ENCODE peak calls at places on chromosomes 2 and 18, in six cellular contexts. V is endothelial cell of umbilical vein, I is WTC11, F is HepG2, P is H1, J is K562. K is an unnamed sample.

GRCh38 chr2:17979707-17980106 is 101.2 kb downstream of the KCNS3 start:
- DNase-seq in I (no peak), F (no peak), V (no peak), P (no peak), J (no peak), K (no peak)

GRCh38 chr2:8370258-8370802 is 311.5 kb upstream of the ID2 start:
- DNase-seq in J (no peak), F (no peak), P (no peak), V (no peak), I (no peak), K (no peak)

GRCh38 chr2:143296089-143296488 is 166.9 kb downstream of the ARHGAP15 start:
- DNase-seq in I (no peak), P (no peak), V (no peak), F (no peak), J (no peak), K (no peak)

GRCh38 chr2:133888816-133889215 is 320.6 kb upstream of the NCKAP5 start:
- DNase-seq in I (no peak), F (no peak), P (no peak), J (no peak), V (no peak), K (no peak)

GRCh38 chr18:25795178-25795577 is 295.2 kb downstream of the SS18 start:
- DNase-seq in I (no peak), J (no peak), V (no peak), P (no peak), F (no peak), K (no peak)

GRCh38 chr2:53028259-53028658 is 739.3 kb upstream of the CHAC2 start:
- DNase-seq in J (no peak), V (no peak), F (no peak), I (no peak), P (no peak), K (peak)

GRCh38 chr2:173059941-173060575 is 15.6 kb upstream of the MAP3K20 start:
- DNase-seq in I (no peak), J (no peak), V (peak), P (no peak), F (no peak), K (no peak)

GRCh38 chr18:9755603-9756002 is 47.5 kb downstream of the RAB31 start:
- DNase-seq in V (peak), F (no peak), I (no peak), J (no peak), P (no peak), K (no peak)

GRCh38 chr2:15793078-15793913 is 147.1 kb upstream of the MYCN start:
- DNase-seq in J (no peak), V (no peak), I (no peak), P (no peak), F (no peak), K (no peak)

GRCh38 chr18:22559414-22560282 is 141.9 kb upstream of the CTAGE1 start:
- DNase-seq in F (peak), V (peak), P (peak), J (peak), I (peak), K (peak)

GRCh38 chr18:70044626-70045025 is 97.0 kb upstream of the CD226 start:
- DNase-seq in I (no peak), P (no peak), J (no peak), F (no peak), V (peak), K (peak)

GRCh38 chr2:16250886-16251285 is 310.5 kb downstream of the MYCN start:
- DNase-seq in J (no peak), F (no peak), V (no peak), I (no peak), P (peak), K (no peak)

GRCh38 chr2:15798716-15799431 is 141.5 kb upstream of the MYCN start:
- DNase-seq in J (no peak), F (no peak), V (no peak), P (no peak), I (no peak), K (no peak)

GRCh38 chr2:74488643-74489481 is 6.0 kb downstream of the TTC31 start:
- DNase-seq in J (no peak), F (peak), P (no peak), I (no peak), V (no peak), K (no peak)

GRCh38 chr2:207467716-207468347 is 61.9 kb upstream of the CREB1 start:
- DNase-seq in F (no peak), P (no peak), J (peak), I (no peak), V (no peak), K (no peak)

GRCh38 chr18:79260510-79260909 is 135.2 kb upstream of the NFATC1 start:
- DNase-seq in J (no peak), I (no peak), F (no peak), P (no peak), V (peak), K (no peak)

GRCh38 chr2:217714268-217714643 is 288.5 kb downstream of the TNS1 start:
- DNase-seq in F (peak), V (peak), I (no peak), J (no peak), P (no peak), K (no peak)

GRCh38 chr18:54127759-54128378 is 96.6 kb downstream of the MBD2 start:
- DNase-seq in J (peak), F (peak), I (peak), V (peak), P (peak), K (peak)

GRCh38 chr2:241546771-241547498 is 11.6 kb upstream of the BOK start:
- DNase-seq in V (peak), P (no peak), F (peak), J (no peak), I (no peak), K (no peak)

DNA sequence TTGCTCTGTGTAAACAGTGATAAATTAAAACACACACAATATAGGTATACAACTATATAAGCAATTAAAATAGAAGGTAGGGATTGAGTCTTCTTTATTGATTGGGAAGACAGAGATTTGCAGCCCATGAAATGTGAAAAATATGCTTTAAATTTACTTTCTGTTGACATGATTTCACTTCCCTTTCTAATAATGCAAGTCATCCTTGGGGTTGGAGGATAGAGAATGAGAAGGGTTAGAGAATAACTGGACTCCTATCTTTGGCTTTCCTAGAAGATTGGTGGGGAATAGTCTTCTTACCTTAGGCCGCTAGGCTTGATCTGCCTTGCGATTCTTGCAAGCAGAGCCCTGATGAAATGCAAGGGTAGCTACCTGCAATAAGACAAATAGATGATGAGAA is 339.8 kb downstream of the NYAP2 start:
- DNase-seq in F (no peak), I (no peak), V (no peak), J (no peak), P (no peak), K (no peak)
- TF ChIP-seq JUN in F (no peak), I (no peak), V (no peak), J (no peak), P (no peak), K (no peak)

DNA sequence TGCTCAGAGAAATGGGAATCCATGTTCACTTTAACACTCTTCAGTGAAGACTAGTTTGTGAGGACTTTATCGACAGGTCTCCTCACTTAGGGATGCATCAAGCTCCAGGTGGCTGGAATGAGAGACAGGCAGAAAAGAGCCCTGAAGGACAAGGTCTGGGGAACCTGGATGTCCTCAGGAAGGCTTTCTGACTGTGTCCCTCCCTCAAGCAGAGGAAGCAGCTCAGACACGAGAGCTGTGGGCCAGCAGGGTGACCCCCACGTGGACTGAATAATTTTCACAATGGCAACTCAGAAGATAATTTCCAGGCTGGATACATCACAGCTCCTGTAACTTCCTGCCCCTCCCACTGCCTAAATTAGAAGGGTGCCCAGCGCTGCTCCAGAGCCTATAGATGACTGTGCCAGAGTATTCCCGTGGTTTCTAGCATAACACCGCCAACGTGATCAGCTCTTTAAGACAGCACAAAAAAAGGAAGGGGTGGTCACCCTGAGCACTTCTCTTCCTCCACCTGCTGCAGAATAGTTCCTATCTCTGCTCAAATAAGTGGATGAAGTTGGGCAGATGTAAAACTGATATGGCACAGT is 25.8 kb upstream of the NCK2 start:
- DNase-seq in P (no peak), I (no peak), V (no peak), J (no peak), F (no peak), K (no peak)
- TF ChIP-seq JUN in P (no peak), I (no peak), V (no peak), J (no peak), F (no peak), K (no peak)

DNA sequence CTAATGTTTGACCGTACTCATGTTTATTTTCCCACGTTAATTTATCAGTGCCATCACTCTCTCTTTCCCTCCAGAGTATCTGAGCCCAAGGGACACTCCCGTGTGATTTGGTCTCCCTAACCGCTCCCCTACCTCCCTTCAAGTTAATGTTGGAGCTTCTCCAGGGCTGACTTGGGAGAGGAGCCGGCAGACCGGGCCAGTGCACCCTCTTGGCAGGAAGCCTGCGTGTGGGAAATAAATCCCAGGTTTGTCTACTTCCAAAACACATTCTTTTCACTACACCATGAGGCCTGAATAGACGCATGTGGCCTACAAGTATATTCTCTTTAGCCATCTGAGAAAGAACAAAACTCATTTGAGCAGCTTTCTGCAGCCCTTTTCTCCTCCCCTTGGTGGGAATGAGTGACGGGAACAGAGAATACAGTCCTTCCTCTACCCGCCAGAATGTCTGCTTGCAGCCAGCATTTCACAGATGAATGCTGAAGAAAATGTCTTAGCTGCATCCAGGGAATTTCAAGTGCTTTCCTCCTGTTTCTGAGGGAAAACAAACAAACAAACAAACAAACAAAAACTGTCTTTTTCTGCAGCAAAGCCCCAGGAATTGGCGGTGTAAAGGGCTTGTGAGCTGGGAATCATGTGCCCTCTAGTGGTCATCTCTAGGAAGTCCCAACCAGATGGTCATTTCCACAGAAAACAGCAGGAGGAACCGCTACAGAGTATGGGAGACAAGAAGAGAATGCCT is 41.4 kb upstream of the DAPL1 start:
- DNase-seq in I (peak), P (peak), V (peak), J (peak), F (peak), K (peak)
- TF ChIP-seq JUN in I (no peak), P (no peak), V (no peak), J (no peak), F (no peak), K (no peak)

GRCh38 chr2:32711908-32712307 is 84.1 kb downstream of the TTC27 start:
- DNase-seq in J (no peak), V (no peak), P (no peak), F (no peak), I (no peak), K (no peak)

GRCh38 chr2:32715391-32715841 is 87.6 kb downstream of the TTC27 start:
- DNase-seq in V (no peak), J (no peak), I (no peak), F (no peak), P (no peak), K (no peak)

GRCh38 chr2:32712870-32713269 is 85.0 kb downstream of the TTC27 start:
- DNase-seq in J (no peak), V (peak), I (no peak), F (no peak), P (no peak), K (no peak)

GRCh38 chr2:32714521-32714920 is 86.7 kb downstream of the TTC27 start:
- DNase-seq in I (no peak), P (no peak), V (no peak), F (no peak), J (no peak), K (no peak)

GRCh38 chr2:32711219-32711618 is 83.4 kb downstream of the TTC27 start:
- DNase-seq in V (peak), F (no peak), J (no peak), I (no peak), P (no peak), K (peak)
- TF ChIP-seq JUN in V (no peak), F (no peak), J (no peak), I (no peak), P (no peak), K (no peak)

DNA sequence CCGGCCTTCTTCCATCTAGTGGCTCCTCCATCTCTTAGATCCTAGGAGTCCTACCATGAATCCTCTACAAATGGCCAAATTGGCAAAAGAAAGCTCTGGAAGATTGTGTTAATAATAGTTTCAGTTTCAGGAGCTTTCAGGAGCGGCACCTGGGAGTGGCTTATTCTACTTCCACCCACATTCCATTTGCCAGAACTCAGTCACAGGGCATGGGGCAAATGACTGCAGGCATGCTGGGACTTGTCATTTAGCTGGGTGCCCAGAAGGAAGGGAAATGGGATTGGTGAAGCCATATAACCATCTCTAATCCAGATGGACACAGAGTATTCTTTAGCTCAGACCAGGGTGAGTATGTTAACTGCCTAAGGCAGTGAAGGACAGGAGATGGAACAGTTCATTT is 3.6 kb upstream of the LRATD1 start:
- DNase-seq in P (no peak), F (no peak), J (no peak), I (no peak), V (no peak), K (no peak)
- TF ChIP-seq JUN in P (no peak), F (no peak), J (no peak), I (no peak), V (no peak), K (no peak)

DNA sequence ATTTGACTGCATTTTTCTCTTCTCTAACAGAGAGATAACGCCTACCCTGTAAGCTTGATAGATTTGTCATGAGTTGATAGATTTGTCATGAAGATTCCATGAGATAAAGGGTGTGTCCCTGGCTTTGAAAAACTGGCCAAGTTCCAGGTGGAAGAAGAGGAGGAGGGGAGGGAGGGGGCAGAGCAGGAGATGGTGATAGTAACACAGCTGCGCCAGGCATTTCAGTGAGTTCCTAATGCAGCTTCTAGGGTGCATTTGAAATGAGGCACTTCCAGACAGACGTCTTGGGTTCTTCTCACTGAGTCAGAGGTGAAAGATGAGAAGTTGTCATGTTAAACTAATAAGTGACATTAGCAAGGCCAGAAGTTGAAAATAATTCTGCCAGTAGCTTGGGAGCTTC is 65.3 kb downstream of the CERS6 start:
- DNase-seq in P (no peak), F (no peak), I (no peak), V (no peak), J (no peak), K (no peak)
- TF ChIP-seq JUN in P (no peak), F (no peak), I (no peak), V (no peak), J (no peak), K (no peak)

GRCh38 chr2:28869494-28870145 is 489 bp downstream of the TRMT61B start:
- DNase-seq in J (no peak), I (no peak), P (no peak), F (no peak), V (no peak), K (no peak)
- TF ChIP-seq JUN in J (no peak), I (no peak), P (no peak), F (no peak), V (no peak), K (no peak)

GRCh38 chr18:48946329-48946835 is 4.4 kb downstream of the SMAD7 start:
- DNase-seq in F (peak), P (no peak), V (peak), J (no peak), I (no peak), K (no peak)
- TF ChIP-seq JUN in F (no peak), P (no peak), V (peak), J (no peak), I (no peak), K (no peak)

GRCh38 chr2:150090031-150090430 is 397.4 kb downstream of the RND3 start:
- DNase-seq in I (no peak), F (peak), P (no peak), V (no peak), J (no peak), K (no peak)
- TF ChIP-seq JUN in I (no peak), F (no peak), P (no peak), V (no peak), J (no peak), K (no peak)